ENCODE peak calls at places on chromosome 18, in ten cellular contexts. C is fibroblast of the conjunctiva; M is cardiac muscle cell; L is A172; Z is NCI-H345; B is neuronal stem cell; X is stimulated activated CD4-positive, alpha-beta T cell treated with anti-CD3 and anti-CD28 coated beads, Interleukin-4, amount 100 ng/mL, for 48 hours; H is C1 segment of cervical spinal cord; E is dorsolateral prefrontal cortex; J is kidney epithelial cell. G is an unnamed sample.

GRCh38 chr18:336753-337152 is 68.9 kb upstream of the THOC1 start:
- DNase-seq in H (no peak), X (no peak), E (no peak), J (no peak), M (no peak), B (no peak), Z (no peak), L (no peak), C (no peak), G (no peak)

GRCh38 chr18:58755304-58756010 is 84.2 kb downstream of the MALT1 start:
- DNase-seq in Z (no peak), B (no peak), C (no peak), M (no peak), J (no peak), H (no peak), L (no peak), E (no peak), X (no peak), G (no peak)

GRCh38 chr18:80177128-80177527 is 68.1 kb downstream of the ADNP2 start:
- DNase-seq in B (no peak), L (no peak), H (no peak), E (no peak), M (no peak), Z (no peak), J (no peak), C (no peak), X (no peak), G (no peak)

GRCh38 chr18:5543036-5543671 is 643 bp downstream of the EPB41L3 start:
- DNase-seq in H (no peak), J (no peak), L (no peak), Z (peak), E (no peak), B (peak), C (no peak), M (peak), X (no peak), G (no peak)

GRCh38 chr18:13612111-13612997 is 114.0 kb downstream of the FAM210A start:
- DNase-seq in Z (no peak), J (no peak), B (no peak), H (peak), C (no peak), M (no peak), X (peak), E (peak), L (no peak), G (peak)

GRCh38 chr18:9017170-9017899 is 85.2 kb upstream of the NDUFV2 start:
- DNase-seq in C (peak), X (peak), H (no peak), B (peak), Z (no peak), E (peak), M (no peak), L (peak), J (peak), G (no peak)

GRCh38 chr18:75363446-75364225 is 63.9 kb downstream of the SMIM21 start:
- DNase-seq in Z (no peak), H (no peak), C (no peak), L (no peak), E (no peak), X (no peak), B (no peak), J (no peak), M (no peak), G (no peak)

GRCh38 chr18:6683112-6683876 is 46.2 kb upstream of the ARHGAP28 start:
- DNase-seq in L (peak), E (no peak), H (no peak), Z (no peak), J (no peak), C (no peak), M (no peak), X (no peak), B (no peak), G (no peak)

GRCh38 chr18:37578886-37579513 is 13.4 kb upstream of the CELF4 start:
- DNase-seq in X (no peak), M (peak), B (no peak), E (no peak), L (peak), Z (peak), H (no peak), J (no peak), C (no peak), G (no peak)

GRCh38 chr18:3873698-3874495 is 423.9 kb downstream of the TGIF1 start:
- DNase-seq in Z (peak), J (no peak), X (no peak), E (no peak), H (no peak), L (no peak), C (no peak), B (no peak), M (no peak), G (no peak)

GRCh38 chr18:78496095-78496494 is 483.5 kb upstream of the SALL3 start:
- DNase-seq in M (no peak), H (no peak), Z (no peak), E (no peak), L (no peak), C (no peak), X (no peak), B (no peak), J (no peak), G (no peak)

GRCh38 chr18:9771261-9771976 is 63.3 kb downstream of the RAB31 start:
- DNase-seq in H (peak), C (peak), L (peak), E (peak), B (peak), M (peak), J (no peak), Z (no peak), X (peak), G (peak)

GRCh38 chr18:49178736-49179135 is 228.0 kb upstream of the SMAD7 start:
- DNase-seq in X (no peak), M (peak), B (no peak), E (no peak), C (no peak), L (no peak), Z (no peak), H (no peak), J (no peak), G (no peak)

GRCh38 chr18:28080876-28081300 is 96.0 kb downstream of the CDH2 start:
- DNase-seq in L (no peak), J (peak), B (no peak), E (no peak), Z (no peak), H (no peak), M (no peak), X (no peak), C (no peak), G (no peak)

GRCh38 chr18:72675394-72675793 is 131.3 kb upstream of the CBLN2 start:
- DNase-seq in X (no peak), Z (no peak), H (no peak), B (no peak), C (no peak), J (no peak), L (peak), M (peak), E (no peak), G (no peak)

GRCh38 chr18:48887294-48887904 is 63.4 kb downstream of the SMAD7 start:
- DNase-seq in X (no peak), J (no peak), B (no peak), L (no peak), H (no peak), E (peak), Z (no peak), M (no peak), C (no peak), G (no peak)

GRCh38 chr18:49766646-49767045 is 46.7 kb downstream of the ACAA2 start:
- DNase-seq in B (no peak), E (no peak), H (no peak), L (no peak), C (no peak), Z (no peak), M (no peak), X (no peak), J (no peak), G (no peak)

GRCh38 chr18:55912071-55912470 is 324.1 kb upstream of the TCF4 start:
- DNase-seq in E (no peak), B (no peak), M (no peak), C (no peak), L (no peak), X (no peak), J (no peak), Z (no peak), H (no peak), G (no peak)

GRCh38 chr18:46706968-46707367 is 49.9 kb downstream of the ST8SIA5 start:
- DNase-seq in E (no peak), Z (no peak), L (no peak), H (no peak), M (no peak), X (no peak), C (no peak), B (no peak), J (peak), G (no peak)

GRCh38 chr18:75065251-75066000 is 143.5 kb downstream of the PTGR3 start:
- DNase-seq in L (no peak), J (no peak), E (no peak), Z (peak), B (no peak), H (no peak), M (no peak), X (no peak), C (no peak), G (no peak)

GRCh38 chr18:75958683-75959082 is 531.2 kb upstream of the SMIM21 start:
- DNase-seq in M (no peak), J (no peak), L (no peak), B (no peak), C (no peak), H (no peak), X (no peak), E (no peak), Z (no peak), G (no peak)

GRCh38 chr18:43970656-43971055 is 693.4 kb upstream of the SYT4 start:
- DNase-seq in C (no peak), H (no peak), L (peak), M (no peak), E (no peak), Z (no peak), X (no peak), J (no peak), B (no peak), G (no peak)

GRCh38 chr18:58135170-58135569 is 91.1 kb downstream of the NEDD4L start:
- DNase-seq in J (peak), Z (no peak), H (no peak), E (no peak), X (no peak), C (no peak), L (peak), M (no peak), B (no peak), G (no peak)

GRCh38 chr18:77632738-77633137 is 383.1 kb downstream of the GALR1 start:
- DNase-seq in H (no peak), E (no peak), B (no peak), M (no peak), L (no peak), C (no peak), Z (no peak), X (no peak), J (no peak), G (no peak)

GRCh38 chr18:2805970-2806943 is 40.5 kb upstream of the EMILIN2 start:
- DNase-seq in M (no peak), B (no peak), L (no peak), C (peak), H (no peak), Z (no peak), J (no peak), X (no peak), E (no peak), G (no peak)

GRCh38 chr18:59303006-59303405 is 15.4 kb downstream of the CPLX4 start:
- DNase-seq in X (no peak), M (no peak), Z (no peak), L (no peak), B (no peak), H (no peak), C (no peak), E (no peak), J (no peak), G (no peak)